ENCODE peak calls at places on chromosome 22, in seven cellular contexts. One of them, this sample, is unnamed.

GRCh38 chr22:45631140-45631539 is 40.5 kb upstream of the ATXN10 start:
- DNase-seq in glomerular endothelial cell: no peak
- DNase-seq in SK-N-SH: no peak
- DNase-seq in activated CD4-positive, alpha-beta T cell treated with anti-CD3 and anti-CD28 coated beads, Interleukin-2, amount 50 U/mL, for 48 hours: no peak
- DNase-seq in PC-3: no peak
- DNase-seq in NCI-H524: peak
- DNase-seq in NCI-H1930: no peak
- DNase-seq in this sample: no peak

GRCh38 chr22:17672417-17672991 is 33.9 kb downstream of the BCL2L13 start:
- DNase-seq in glomerular endothelial cell: no peak
- DNase-seq in SK-N-SH: peak
- DNase-seq in activated CD4-positive, alpha-beta T cell treated with anti-CD3 and anti-CD28 coated beads, Interleukin-2, amount 50 U/mL, for 48 hours: peak
- DNase-seq in PC-3: peak
- DNase-seq in NCI-H524: peak
- DNase-seq in NCI-H1930: no peak
- DNase-seq in this sample: peak

GRCh38 chr22:36386351-36386899 is 1.3 kb downstream of the MYH9 start:
- DNase-seq in glomerular endothelial cell: no peak
- DNase-seq in SK-N-SH: no peak
- DNase-seq in activated CD4-positive, alpha-beta T cell treated with anti-CD3 and anti-CD28 coated beads, Interleukin-2, amount 50 U/mL, for 48 hours: peak
- DNase-seq in PC-3: no peak
- DNase-seq in NCI-H524: peak
- DNase-seq in NCI-H1930: no peak
- DNase-seq in this sample: peak

GRCh38 chr22:38345782-38346181 is 28.5 kb upstream of the CSNK1E start:
- DNase-seq in glomerular endothelial cell: no peak
- DNase-seq in SK-N-SH: no peak
- DNase-seq in activated CD4-positive, alpha-beta T cell treated with anti-CD3 and anti-CD28 coated beads, Interleukin-2, amount 50 U/mL, for 48 hours: no peak
- DNase-seq in PC-3: no peak
- DNase-seq in NCI-H524: no peak
- DNase-seq in NCI-H1930: no peak
- DNase-seq in this sample: no peak

GRCh38 chr22:47232753-47233152 is 470.3 kb downstream of the TBC1D22A start:
- DNase-seq in glomerular endothelial cell: no peak
- DNase-seq in SK-N-SH: no peak
- DNase-seq in activated CD4-positive, alpha-beta T cell treated with anti-CD3 and anti-CD28 coated beads, Interleukin-2, amount 50 U/mL, for 48 hours: no peak
- DNase-seq in PC-3: no peak
- DNase-seq in NCI-H524: no peak
- DNase-seq in NCI-H1930: no peak
- DNase-seq in this sample: no peak

GRCh38 chr22:42519544-42520237 is at the start of gene RRP7A:
- DNase-seq in glomerular endothelial cell: no peak
- DNase-seq in SK-N-SH: peak
- DNase-seq in activated CD4-positive, alpha-beta T cell treated with anti-CD3 and anti-CD28 coated beads, Interleukin-2, amount 50 U/mL, for 48 hours: peak
- DNase-seq in PC-3: peak
- DNase-seq in NCI-H524: peak
- DNase-seq in NCI-H1930: peak
- DNase-seq in this sample: peak

GRCh38 chr22:36417281-36417686 is 29.5 kb upstream of the MYH9 start:
- DNase-seq in glomerular endothelial cell: no peak
- DNase-seq in SK-N-SH: no peak
- DNase-seq in activated CD4-positive, alpha-beta T cell treated with anti-CD3 and anti-CD28 coated beads, Interleukin-2, amount 50 U/mL, for 48 hours: no peak
- DNase-seq in PC-3: peak
- DNase-seq in NCI-H524: no peak
- DNase-seq in NCI-H1930: no peak
- DNase-seq in this sample: peak

GRCh38 chr22:37232140-37232998 is 11.7 kb downstream of the RAC2 start:
- DNase-seq in glomerular endothelial cell: no peak
- DNase-seq in SK-N-SH: no peak
- DNase-seq in activated CD4-positive, alpha-beta T cell treated with anti-CD3 and anti-CD28 coated beads, Interleukin-2, amount 50 U/mL, for 48 hours: peak
- DNase-seq in PC-3: no peak
- DNase-seq in NCI-H524: no peak
- DNase-seq in NCI-H1930: no peak
- DNase-seq in this sample: no peak

GRCh38 chr22:24147666-24148065 is 33.6 kb upstream of the SUSD2 start:
- DNase-seq in glomerular endothelial cell: no peak
- DNase-seq in SK-N-SH: no peak
- DNase-seq in activated CD4-positive, alpha-beta T cell treated with anti-CD3 and anti-CD28 coated beads, Interleukin-2, amount 50 U/mL, for 48 hours: no peak
- DNase-seq in PC-3: no peak
- DNase-seq in NCI-H524: no peak
- DNase-seq in NCI-H1930: no peak
- DNase-seq in this sample: no peak

GRCh38 chr22:27391092-27391770 is 410.3 kb downstream of the MN1 start:
- DNase-seq in glomerular endothelial cell: no peak
- DNase-seq in SK-N-SH: no peak
- DNase-seq in activated CD4-positive, alpha-beta T cell treated with anti-CD3 and anti-CD28 coated beads, Interleukin-2, amount 50 U/mL, for 48 hours: no peak
- DNase-seq in PC-3: no peak
- DNase-seq in NCI-H524: no peak
- DNase-seq in NCI-H1930: no peak
- DNase-seq in this sample: no peak

GRCh38 chr22:17074648-17075002 is 10.2 kb upstream of the IL17RA start:
- DNase-seq in glomerular endothelial cell: no peak
- DNase-seq in SK-N-SH: no peak
- DNase-seq in activated CD4-positive, alpha-beta T cell treated with anti-CD3 and anti-CD28 coated beads, Interleukin-2, amount 50 U/mL, for 48 hours: no peak
- DNase-seq in PC-3: no peak
- DNase-seq in NCI-H524: no peak
- DNase-seq in NCI-H1930: no peak
- DNase-seq in this sample: no peak

GRCh38 chr22:29342177-29342576 is 26.7 kb upstream of the RASL10A start:
- DNase-seq in glomerular endothelial cell: no peak
- DNase-seq in SK-N-SH: no peak
- DNase-seq in activated CD4-positive, alpha-beta T cell treated with anti-CD3 and anti-CD28 coated beads, Interleukin-2, amount 50 U/mL, for 48 hours: no peak
- DNase-seq in PC-3: no peak
- DNase-seq in NCI-H524: no peak
- DNase-seq in NCI-H1930: no peak
- DNase-seq in this sample: no peak

GRCh38 chr22:36411589-36412258 is 24.0 kb upstream of the MYH9 start:
- DNase-seq in glomerular endothelial cell: no peak
- DNase-seq in SK-N-SH: no peak
- DNase-seq in activated CD4-positive, alpha-beta T cell treated with anti-CD3 and anti-CD28 coated beads, Interleukin-2, amount 50 U/mL, for 48 hours: peak
- DNase-seq in PC-3: no peak
- DNase-seq in NCI-H524: peak
- DNase-seq in NCI-H1930: no peak
- DNase-seq in this sample: peak

GRCh38 chr22:36874309-36874696 is 13.5 kb downstream of the NCF4 start:
- DNase-seq in glomerular endothelial cell: no peak
- DNase-seq in SK-N-SH: no peak
- DNase-seq in activated CD4-positive, alpha-beta T cell treated with anti-CD3 and anti-CD28 coated beads, Interleukin-2, amount 50 U/mL, for 48 hours: no peak
- DNase-seq in PC-3: no peak
- DNase-seq in NCI-H524: no peak
- DNase-seq in NCI-H1930: no peak
- DNase-seq in this sample: no peak

GRCh38 chr22:39215430-39216142 is 29.2 kb downstream of the PDGFB start:
- DNase-seq in glomerular endothelial cell: no peak
- DNase-seq in SK-N-SH: no peak
- DNase-seq in activated CD4-positive, alpha-beta T cell treated with anti-CD3 and anti-CD28 coated beads, Interleukin-2, amount 50 U/mL, for 48 hours: no peak
- DNase-seq in PC-3: no peak
- DNase-seq in NCI-H524: peak
- DNase-seq in NCI-H1930: peak
- DNase-seq in this sample: peak

GRCh38 chr22:41311487-41311886 is 10.2 kb downstream of the ZC3H7B start:
- DNase-seq in glomerular endothelial cell: no peak
- DNase-seq in SK-N-SH: no peak
- DNase-seq in activated CD4-positive, alpha-beta T cell treated with anti-CD3 and anti-CD28 coated beads, Interleukin-2, amount 50 U/mL, for 48 hours: peak
- DNase-seq in PC-3: no peak
- DNase-seq in NCI-H524: no peak
- DNase-seq in NCI-H1930: no peak
- DNase-seq in this sample: no peak

GRCh38 chr22:37157516-37158289 is 8.0 kb upstream of the IL2RB start:
- DNase-seq in glomerular endothelial cell: no peak
- DNase-seq in SK-N-SH: no peak
- DNase-seq in activated CD4-positive, alpha-beta T cell treated with anti-CD3 and anti-CD28 coated beads, Interleukin-2, amount 50 U/mL, for 48 hours: no peak
- DNase-seq in PC-3: no peak
- DNase-seq in NCI-H524: no peak
- DNase-seq in NCI-H1930: no peak
- DNase-seq in this sample: no peak

GRCh38 chr22:29478326-29479276 is 1.4 kb upstream of the NEFH start:
- DNase-seq in glomerular endothelial cell: no peak
- DNase-seq in SK-N-SH: peak
- DNase-seq in activated CD4-positive, alpha-beta T cell treated with anti-CD3 and anti-CD28 coated beads, Interleukin-2, amount 50 U/mL, for 48 hours: peak
- DNase-seq in PC-3: no peak
- DNase-seq in NCI-H524: no peak
- DNase-seq in NCI-H1930: no peak
- DNase-seq in this sample: peak

GRCh38 chr22:39634530-39635399 is 64.2 kb downstream of the CACNA1I start:
- DNase-seq in glomerular endothelial cell: peak
- DNase-seq in SK-N-SH: no peak
- DNase-seq in activated CD4-positive, alpha-beta T cell treated with anti-CD3 and anti-CD28 coated beads, Interleukin-2, amount 50 U/mL, for 48 hours: peak
- DNase-seq in PC-3: peak
- DNase-seq in NCI-H524: no peak
- DNase-seq in NCI-H1930: no peak
- DNase-seq in this sample: peak

GRCh38 chr22:19885841-19886592 is 31.3 kb upstream of the GNB1L start:
- DNase-seq in glomerular endothelial cell: no peak
- DNase-seq in SK-N-SH: no peak
- DNase-seq in activated CD4-positive, alpha-beta T cell treated with anti-CD3 and anti-CD28 coated beads, Interleukin-2, amount 50 U/mL, for 48 hours: no peak
- DNase-seq in PC-3: no peak
- DNase-seq in NCI-H524: no peak
- DNase-seq in NCI-H1930: no peak
- DNase-seq in this sample: no peak

GRCh38 chr22:42286205-42286604 is 15.8 kb upstream of the TCF20 start:
- DNase-seq in glomerular endothelial cell: no peak
- DNase-seq in SK-N-SH: no peak
- DNase-seq in activated CD4-positive, alpha-beta T cell treated with anti-CD3 and anti-CD28 coated beads, Interleukin-2, amount 50 U/mL, for 48 hours: no peak
- DNase-seq in PC-3: no peak
- DNase-seq in NCI-H524: no peak
- DNase-seq in NCI-H1930: no peak
- DNase-seq in this sample: no peak